ENCODE peak calls at places on chromosomes 12 and 14, in five cellular contexts. M, F, H, G and W are unnamed samples. For H3K9me3, the result is how much of the 10 kb centered on the place peaks cover.

GRCh38 chr14:23529016-23529740 is 22.4 kb downstream of the ZFHX2 start:
- DNase-seq in M (no peak), F (no peak), H (no peak), G (no peak), W (no peak)

GRCh38 chr14:64721391-64721791 is 17.2 kb downstream of the PLEKHG3 start:
- DNase-seq in M (peak), F (peak), H (peak), G (no peak), W (peak)

GRCh38 chr14:30223966-30224365 is 296.3 kb upstream of the PRKD1 start:
- DNase-seq in M (peak), F (peak), H (peak), G (no peak), W (no peak)

GRCh38 chr12:120283318-120283717 is 8.4 kb downstream of the RNU4-2 start:
- DNase-seq in M (peak), F (no peak), H (no peak), G (no peak), W (no peak)

GRCh38 chr14:35292770-35293561 is 784 bp downstream of the PSMA6 start:
- DNase-seq in M (no peak), F (peak), H (no peak), G (no peak), W (no peak)

GRCh38 chr12:75650100-75650499 is 138.7 kb upstream of the KRR1 start:
- DNase-seq in M (no peak), F (no peak), H (no peak), G (no peak), W (no peak)

GRCh38 chr12:71873821-71874220 is 34.3 kb downstream of the TBC1D15 start:
- DNase-seq in M (no peak), F (no peak), H (no peak), G (no peak), W (no peak)

GRCh38 chr12:28415755-28416154 is 225.5 kb downstream of the CCDC91 start:
- DNase-seq in M (peak), F (peak), H (no peak), G (no peak), W (no peak)

GRCh38 chr14:89720741-89721315 is 233.7 kb downstream of the EFCAB11 start:
- DNase-seq in M (no peak), F (peak), H (no peak), G (no peak), W (peak)

GRCh38 chr12:132427177-132427725 is 62.7 kb upstream of the FBRSL1 start:
- DNase-seq in M (no peak), F (no peak), H (no peak), G (no peak), W (no peak)

GRCh38 chr12:115223322-115223721 is 539.3 kb upstream of the TBX3 start:
- DNase-seq in M (peak), F (peak), H (no peak), G (peak), W (peak)

GRCh38 chr12:8493084-8493483 is 20.2 kb upstream of the CLEC4D start:
- DNase-seq in M (no peak), F (no peak), H (no peak), G (no peak), W (no peak)

GRCh38 chr12:5102261-5102789 is 58.6 kb downstream of the KCNA5 start:
- DNase-seq in M (peak), F (peak), H (no peak), G (no peak), W (no peak)

GRCh38 chr14:68501621-68502052 is 291.2 kb downstream of the ZFP36L1 start:
- DNase-seq in M (peak), F (no peak), H (no peak), G (no peak), W (peak)

GRCh38 chr12:5587701-5588100 is 155.8 kb downstream of the NTF3 start:
- DNase-seq in M (no peak), F (no peak), H (no peak), G (no peak), W (no peak)

GRCh38 chr12:92185052-92185451 is 39.4 kb upstream of the BTG1 start:
- DNase-seq in M (no peak), F (no peak), H (no peak), G (no peak), W (no peak)

GRCh38 chr12:122097641-122098364 is 19.2 kb downstream of the MLXIP start:
- DNase-seq in M (peak), F (peak), H (peak), G (no peak), W (peak)

GRCh38 chr12:96846313-96846712 is 60.7 kb upstream of the NEDD1 start:
- DNase-seq in M (no peak), F (peak), H (no peak), G (no peak), W (no peak)

GRCh38 chr12:25155031-25155576 is 39.9 kb downstream of the DNAI7 start:
- DNase-seq in M (peak), F (peak), H (no peak), G (peak), W (no peak)

GRCh38 chr14:38627163-38627562 is 371.3 kb upstream of the CLEC14A start:
- DNase-seq in M (no peak), F (no peak), H (no peak), G (no peak), W (no peak)

GRCh38 chr12:104312654-104313053 is 9.1 kb downstream of the EID3 start:
- DNase-seq in M (no peak), F (no peak), H (no peak), G (no peak), W (no peak)
- H3K9me3 ChIP-seq in M (under half), F (under half), H (under half), G (under half), W (under half)

GRCh38 chr14:99009875-99010274 is 262.1 kb downstream of the BCL11B start:
- DNase-seq in M (no peak), F (no peak), H (no peak), G (no peak), W (no peak)
- H3K9me3 ChIP-seq in M (under half), F (under half), H (under half), G (under half), W (under half)

DNA sequence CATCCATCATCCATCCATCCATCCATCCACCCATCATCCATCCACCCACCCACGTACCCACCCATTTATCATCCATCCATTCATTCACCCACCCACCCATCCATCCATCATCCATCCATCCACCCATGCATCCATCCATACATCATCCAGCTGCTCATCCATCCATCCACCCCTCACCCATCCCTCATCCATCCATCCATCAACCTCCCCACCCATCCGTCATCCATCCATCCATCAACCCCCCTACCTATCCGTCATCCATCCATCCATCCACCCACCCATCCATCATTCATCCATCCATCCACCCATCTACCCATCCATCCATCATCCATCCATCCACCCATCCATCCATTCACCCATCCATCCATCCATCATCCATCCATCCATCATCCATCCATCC is 306.2 kb upstream of the SFSWAP start:
- DNase-seq in M (no peak), F (no peak), H (no peak), G (no peak), W (no peak)
- H3K9me3 ChIP-seq in M (under half), F (under half), H (under half), G (under half), W (under half)

GRCh38 chr14:77823378-77823777 is 23.5 kb downstream of the ADCK1 start:
- DNase-seq in M (no peak), F (no peak), H (no peak), G (no peak), W (no peak)

GRCh38 chr14:77822307-77822706 is 22.4 kb downstream of the ADCK1 start:
- DNase-seq in M (no peak), F (no peak), H (no peak), G (no peak), W (no peak)

GRCh38 chr14:77825895-77826519 is 26.1 kb downstream of the ADCK1 start:
- DNase-seq in M (no peak), F (no peak), H (no peak), G (no peak), W (peak)

GRCh38 chr14:77822741-77823140 is 22.8 kb downstream of the ADCK1 start:
- DNase-seq in M (no peak), F (no peak), H (no peak), G (no peak), W (no peak)
- H3K9me3 ChIP-seq in M (under half), F (under half), H (under half), G (under half), W (under half)

GRCh38 chr12:34298971-34299801 is 276.9 kb downstream of the ALG10 start:
- DNase-seq in M (no peak), F (no peak), H (no peak), G (no peak), W (peak)

GRCh38 chr12:34301251-34302130 is 279.2 kb downstream of the ALG10 start:
- DNase-seq in M (no peak), F (no peak), H (no peak), G (no peak), W (no peak)

GRCh38 chr12:34300376-34301250 is 278.3 kb downstream of the ALG10 start:
- DNase-seq in M (no peak), F (no peak), H (no peak), G (no peak), W (peak)

GRCh38 chr12:34298176-34298970 is 276.1 kb downstream of the ALG10 start:
- DNase-seq in M (no peak), F (no peak), H (no peak), G (no peak), W (no peak)

GRCh38 chr12:34299802-34300193 is 277.5 kb downstream of the ALG10 start:
- DNase-seq in M (no peak), F (no peak), H (no peak), G (no peak), W (no peak)
- H3K9me3 ChIP-seq in M (under half), F (under half), H (under half), G (under half), W (under half)

GRCh38 chr12:74229671-74230070 is 308.0 kb upstream of the ATXN7L3B start:
- DNase-seq in M (no peak), F (no peak), H (no peak), G (no peak), W (no peak)

DNA sequence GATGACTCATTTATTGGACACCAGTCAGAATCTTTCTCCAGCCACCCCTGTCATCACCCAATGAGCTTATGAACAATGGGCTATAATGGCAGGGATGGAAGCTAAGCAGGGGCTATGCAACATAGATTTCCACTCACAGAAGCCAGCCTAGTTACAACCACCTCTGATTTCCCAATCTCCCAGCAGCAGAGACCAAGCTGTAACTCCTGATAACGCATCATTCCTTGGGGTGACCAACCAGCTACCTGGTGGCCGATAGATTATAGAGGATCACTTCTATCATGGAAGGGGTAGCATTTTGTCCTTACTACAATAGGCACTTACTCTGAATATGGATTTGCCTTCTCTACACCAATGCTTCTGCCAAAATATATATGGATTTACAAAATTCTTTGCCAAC is 302.3 kb upstream of the ATXN7L3B start:
- DNase-seq in M (no peak), F (no peak), H (no peak), G (no peak), W (no peak)
- H3K9me3 ChIP-seq in M (under half), F (under half), H (under half), G (under half), W (under half)

GRCh38 chr12:126819554-126819953 is 1447.4 kb upstream of the TMEM132C start:
- DNase-seq in M (no peak), F (no peak), H (no peak), G (no peak), W (no peak)
- H3K9me3 ChIP-seq in M (under half), F (under half), H (under half), G (under half), W (under half)